ENCODE peak calls at places on chromosomes 11 and 22, in eight cellular contexts. O is upper lobe of right lung, F is GM23338, Y is fibroblast of pulmonary artery, P is lung, G is GM12865, D is BJ, R is Peyer's patch. I is an unnamed sample.

GRCh38 chr11:10604340-10604748 is 35.9 kb upstream of the LYVE1 start:
- DNase-seq in O (no peak), F (no peak), Y (peak; percentile 75), P (peak; percentile 38), G (no peak), D (no peak), R (no peak), I (no peak)

GRCh38 chr11:24406389-24406788 is 90.5 kb upstream of the LUZP2 start:
- DNase-seq in O (no peak), F (peak; percentile 11), Y (no peak), P (no peak), G (no peak), D (no peak), R (no peak), I (no peak)

GRCh38 chr11:78354741-78355705 is 62.6 kb downstream of the GAB2 start:
- DNase-seq in O (peak; percentile 66), F (peak; percentile 22), Y (no peak), P (peak; percentile 51), G (peak; percentile 32), D (no peak), R (no peak), I (no peak)

GRCh38 chr22:37516456-37516855 is 2.8 kb downstream of the CARD10 start:
- DNase-seq in O (no peak), F (no peak), Y (no peak), P (no peak), G (no peak), D (no peak), R (no peak), I (no peak)

GRCh38 chr11:117818036-117818858 is 6.3 kb downstream of the FXYD2 start:
- DNase-seq in O (no peak), F (no peak), Y (peak; percentile 53), P (no peak), G (peak; percentile 86), D (no peak), R (no peak), I (no peak)

GRCh38 chr11:108713076-108713790 is 48.4 kb downstream of the DDX10 start:
- DNase-seq in O (no peak), F (no peak), Y (peak; percentile 61), P (no peak), G (peak; percentile 41), D (no peak), R (no peak), I (no peak)

GRCh38 chr11:57318178-57318577 is 6.6 kb downstream of the TNKS1BP1 start:
- DNase-seq in O (no peak), F (no peak), Y (peak; percentile 70), P (no peak), G (no peak), D (no peak), R (no peak), I (no peak)

GRCh38 chr11:72739240-72740059 is 12.8 kb downstream of the ARAP1 start:
- DNase-seq in O (no peak), F (no peak), Y (no peak), P (no peak), G (peak; percentile 59), D (no peak), R (no peak), I (no peak)

GRCh38 chr11:56932572-56933235 is 56.0 kb upstream of the OR5AK2 start:
- DNase-seq in O (no peak), F (no peak), Y (peak; percentile 56), P (no peak), G (no peak), D (no peak), R (no peak), I (no peak)

GRCh38 chr22:17303840-17304779 is 65.2 kb upstream of the CECR2 start:
- DNase-seq in O (no peak), F (no peak), Y (no peak), P (peak; percentile 22), G (peak; percentile 82), D (no peak), R (peak; percentile 56), I (no peak)

GRCh38 chr22:36365020-36365411 is 22.8 kb downstream of the MYH9 start:
- DNase-seq in O (no peak), F (no peak), Y (peak; percentile 97), P (no peak), G (peak; percentile 82), D (peak; percentile 66), R (peak; percentile 90), I (peak; percentile 87)

GRCh38 chr11:48107188-48107704 is 109.4 kb upstream of the OR4B1 start:
- DNase-seq in O (no peak), F (no peak), Y (no peak), P (no peak), G (peak; percentile 82), D (no peak), R (peak; percentile 82), I (no peak)

GRCh38 chr11:133418218-133418617 is 114.1 kb downstream of the OPCML start:
- DNase-seq in O (no peak), F (no peak), Y (no peak), P (no peak), G (no peak), D (no peak), R (no peak), I (no peak)

GRCh38 chr11:32088117-32088941 is 2.5 kb upstream of the RCN1 start:
- DNase-seq in O (no peak), F (no peak), Y (peak; percentile 96), P (peak; percentile 60), G (peak; percentile 75), D (no peak), R (no peak), I (peak; percentile 60)

GRCh38 chr22:33894515-33894914 is 25.8 kb downstream of the LARGE1 start:
- DNase-seq in O (no peak), F (no peak), Y (no peak), P (no peak), G (no peak), D (no peak), R (peak; percentile 49), I (no peak)

GRCh38 chr11:44952500-44953260 is 2.0 kb upstream of the TP53I11 start:
- DNase-seq in O (no peak), F (no peak), Y (no peak), P (no peak), G (no peak), D (no peak), R (no peak), I (no peak)

GRCh38 chr11:82972103-82972502 is 70.6 kb downstream of the DDIAS start:
- DNase-seq in O (no peak), F (no peak), Y (no peak), P (no peak), G (no peak), D (no peak), R (no peak), I (no peak)

GRCh38 chr11:1838077-1838425 is 730 bp upstream of the TNNI2 start:
- DNase-seq in O (no peak), F (no peak), Y (no peak), P (no peak), G (no peak), D (no peak), R (peak; percentile 68), I (no peak)

GRCh38 chr11:1837171-1838076 is 1.4 kb upstream of the TNNI2 start:
- DNase-seq in O (peak; percentile 83), F (peak; percentile 88), Y (peak; percentile 59), P (no peak), G (peak; percentile 89), D (no peak), R (peak; percentile 90), I (no peak)

GRCh38 chr11:1834791-1835670 is at the start of gene SYT8:
- DNase-seq in O (no peak), F (no peak), Y (no peak), P (no peak), G (no peak), D (no peak), R (no peak), I (no peak)

GRCh38 chr11:1835671-1836010 is 851 bp downstream of the SYT8 start:
- DNase-seq in O (no peak), F (no peak), Y (no peak), P (no peak), G (no peak), D (no peak), R (no peak), I (no peak)

DNA sequence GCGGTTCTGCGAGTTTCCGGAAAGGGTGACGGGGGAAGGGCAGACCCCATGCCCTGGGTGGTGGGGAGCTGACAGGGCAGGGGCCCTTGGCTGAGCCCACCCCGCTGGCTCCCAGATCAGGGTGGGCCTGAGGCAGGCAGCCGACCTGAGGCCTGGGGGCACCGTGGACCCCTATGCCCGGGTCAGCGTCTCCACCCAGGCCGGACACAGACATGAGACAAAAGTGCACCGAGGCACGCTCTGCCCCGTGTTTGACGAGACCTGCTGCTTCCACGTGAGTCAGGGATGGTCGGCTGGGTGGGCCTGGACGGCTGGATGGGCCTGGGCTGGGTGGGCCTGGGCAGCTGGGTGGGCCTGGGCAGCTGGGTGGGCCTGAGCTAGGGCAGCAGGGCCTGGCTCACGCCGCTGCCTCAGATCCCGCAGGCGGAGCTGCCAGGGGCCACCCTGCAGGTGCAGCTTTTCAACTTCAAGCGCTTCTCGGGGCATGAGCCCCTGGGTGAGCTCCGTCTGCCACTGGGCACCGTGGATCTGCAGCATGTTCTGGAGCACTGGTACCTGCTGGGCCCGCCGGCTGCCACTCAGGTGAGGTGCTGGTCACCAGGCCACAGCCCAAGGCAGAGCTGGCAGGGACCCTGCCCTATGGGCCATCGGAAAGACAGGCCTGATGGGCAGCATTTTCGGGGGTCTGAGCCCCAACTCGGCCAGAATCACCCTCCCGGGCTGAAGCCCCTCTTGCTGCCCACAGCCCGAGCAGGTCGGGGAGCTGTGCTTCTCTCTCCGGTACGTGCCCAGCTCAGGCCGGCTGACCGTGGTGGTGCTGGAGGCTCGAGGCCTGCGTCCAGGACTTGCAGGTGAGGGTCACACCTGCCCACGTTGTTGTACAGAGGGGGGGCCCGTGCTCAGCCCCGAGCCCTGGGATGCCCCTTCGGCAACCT is 1.5 kb downstream of the SYT8 start:
- DNase-seq in O (no peak), F (no peak), Y (no peak), P (no peak), G (no peak), D (no peak), R (no peak), I (no peak)
- H3K4me3 ChIP-seq in O (no peak overlapping the region), F (no peak overlapping the region), Y (no peak overlapping the region), P (no peak overlapping the region), G (no peak overlapping the region), D (no peak overlapping the region), R (no peak overlapping the region), I (no peak overlapping the region)

GRCh38 chr11:123545726-123546125 is 108.7 kb downstream of the SCN3B start:
- DNase-seq in O (no peak), F (no peak), Y (no peak), P (no peak), G (no peak), D (no peak), R (no peak), I (no peak)
- TF ChIP-seq CTCF in O (no peak), F (no peak), Y (no peak), P (no peak), G (no peak), D (no peak), R (no peak), I (no peak)

GRCh38 chr11:26331911-26332571 is at the start of gene ANO3:
- DNase-seq in O (peak; percentile 88), F (peak; percentile 97), Y (peak; percentile 82), P (peak; percentile 66), G (peak; percentile 47), D (peak; percentile 7), R (no peak), I (peak; percentile 54)
- H3K4me3 ChIP-seq in O (peak within 1 kb of the TSS; percentile 9), F (peak within 1 kb of the TSS; percentile 62), Y (peak within 1 kb of the TSS; percentile 37), P (no peak within 1 kb of the TSS), G (no peak within 1 kb of the TSS), D (peak within 1 kb of the TSS; percentile 14), R (no peak within 1 kb of the TSS), I (no peak within 1 kb of the TSS)

DNA sequence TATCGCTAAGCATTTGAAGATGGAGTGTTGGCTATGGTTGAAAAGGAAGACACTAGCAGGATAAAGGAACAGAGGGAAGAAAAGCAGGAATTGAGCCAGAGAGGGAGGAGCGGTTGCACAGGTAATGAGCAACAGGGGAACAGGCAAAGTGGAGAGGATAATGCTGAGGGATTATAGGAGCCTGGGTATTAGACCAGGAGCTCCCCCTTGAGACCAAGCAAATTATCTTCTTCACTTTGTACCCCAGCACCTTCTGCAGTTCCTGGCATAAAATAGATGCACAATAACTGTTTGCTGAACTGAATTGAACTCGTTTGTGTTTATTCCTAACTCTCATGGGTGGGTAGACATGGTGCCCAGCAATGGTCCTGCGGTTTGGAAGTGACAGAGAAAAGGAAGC is 54.6 kb upstream of the OR5P2 start:
- DNase-seq in O (no peak), F (peak; percentile 57), Y (no peak), P (no peak), G (peak; percentile 1), D (no peak), R (no peak), I (no peak)
- TF ChIP-seq CTCF in O (no peak), F (peak; percentile 71), Y (no peak), P (no peak), G (peak; percentile 7), D (peak; percentile 8), R (no peak), I (no peak)